ENCODE peak calls at places on chromosomes 13 and 19, in eight cellular contexts. One of them, this sample, is unnamed.

GRCh38 chr13:113794086-113794485 is 35.1 kb downstream of the TMEM255B start:
- DNase-seq in cardiac muscle cell: no peak
- DNase-seq in bronchial epithelial cell: no peak
- DNase-seq in GM23338: no peak
- DNase-seq in GM12865: no peak
- DNase-seq in heart right ventricle: no peak
- DNase-seq in upper lobe of left lung: no peak
- DNase-seq in B cell: no peak
- DNase-seq in this sample: no peak

GRCh38 chr19:34475026-34475974 is 6.3 kb upstream of the WTIP start:
- DNase-seq in bronchial epithelial cell: peak
- DNase-seq in GM23338: no peak
- DNase-seq in upper lobe of left lung: no peak
- DNase-seq in GM12865: no peak
- DNase-seq in cardiac muscle cell: peak
- DNase-seq in heart right ventricle: no peak
- DNase-seq in B cell: no peak
- DNase-seq in this sample: no peak

GRCh38 chr13:42137856-42138537 is 89.5 kb downstream of the DGKH start:
- DNase-seq in heart right ventricle: no peak
- DNase-seq in GM12865: peak
- DNase-seq in GM23338: no peak
- DNase-seq in cardiac muscle cell: peak
- DNase-seq in B cell: no peak
- DNase-seq in bronchial epithelial cell: peak
- DNase-seq in upper lobe of left lung: no peak
- DNase-seq in this sample: no peak

GRCh38 chr19:33673996-33674395 is 52.2 kb downstream of the CHST8 start:
- DNase-seq in bronchial epithelial cell: no peak
- DNase-seq in B cell: no peak
- DNase-seq in upper lobe of left lung: no peak
- DNase-seq in GM12865: no peak
- DNase-seq in heart right ventricle: no peak
- DNase-seq in GM23338: no peak
- DNase-seq in cardiac muscle cell: no peak
- DNase-seq in this sample: no peak

GRCh38 chr19:33878912-33879810 is 82.5 kb downstream of the KCTD15 start:
- DNase-seq in B cell: no peak
- DNase-seq in upper lobe of left lung: no peak
- DNase-seq in cardiac muscle cell: no peak
- DNase-seq in GM12865: peak
- DNase-seq in heart right ventricle: no peak
- DNase-seq in bronchial epithelial cell: no peak
- DNase-seq in GM23338: no peak
- DNase-seq in this sample: no peak

GRCh38 chr19:19937403-19937802 is 36.7 kb downstream of the ZNF93 start:
- DNase-seq in cardiac muscle cell: no peak
- DNase-seq in bronchial epithelial cell: no peak
- DNase-seq in heart right ventricle: no peak
- DNase-seq in GM23338: no peak
- DNase-seq in B cell: no peak
- DNase-seq in GM12865: no peak
- DNase-seq in upper lobe of left lung: no peak
- DNase-seq in this sample: no peak

GRCh38 chr13:50014404-50014803 is 840 bp upstream of the KCNRG start:
- DNase-seq in upper lobe of left lung: no peak
- DNase-seq in cardiac muscle cell: no peak
- DNase-seq in GM23338: no peak
- DNase-seq in GM12865: no peak
- DNase-seq in bronchial epithelial cell: no peak
- DNase-seq in B cell: no peak
- DNase-seq in heart right ventricle: no peak
- DNase-seq in this sample: no peak

GRCh38 chr13:96982672-96983071 is 11.6 kb downstream of the OXGR1 start:
- DNase-seq in cardiac muscle cell: peak
- DNase-seq in heart right ventricle: no peak
- DNase-seq in bronchial epithelial cell: peak
- DNase-seq in GM12865: no peak
- DNase-seq in upper lobe of left lung: no peak
- DNase-seq in GM23338: no peak
- DNase-seq in B cell: no peak
- DNase-seq in this sample: no peak

GRCh38 chr19:42075364-42075615 is 676 bp upstream of the ZNF574 start:
- DNase-seq in B cell: no peak
- DNase-seq in GM23338: no peak
- DNase-seq in cardiac muscle cell: no peak
- DNase-seq in bronchial epithelial cell: peak
- DNase-seq in heart right ventricle: no peak
- DNase-seq in upper lobe of left lung: no peak
- DNase-seq in GM12865: no peak
- DNase-seq in this sample: no peak

GRCh38 chr13:27211771-27212364 is 39.5 kb upstream of the RPL21 start:
- DNase-seq in heart right ventricle: no peak
- DNase-seq in upper lobe of left lung: no peak
- DNase-seq in GM23338: no peak
- DNase-seq in cardiac muscle cell: peak
- DNase-seq in bronchial epithelial cell: peak
- DNase-seq in GM12865: no peak
- DNase-seq in B cell: no peak
- DNase-seq in this sample: no peak

GRCh38 chr19:17244618-17245534 is 843 bp downstream of the NR2F6 start:
- DNase-seq in bronchial epithelial cell: no peak
- DNase-seq in GM23338: peak
- DNase-seq in cardiac muscle cell: no peak
- DNase-seq in heart right ventricle: peak
- DNase-seq in GM12865: no peak
- DNase-seq in upper lobe of left lung: no peak
- DNase-seq in B cell: no peak
- DNase-seq in this sample: no peak

GRCh38 chr19:17209126-17210036 is 5.8 kb upstream of the USE1 start:
- DNase-seq in GM23338: peak
- DNase-seq in bronchial epithelial cell: peak
- DNase-seq in heart right ventricle: no peak
- DNase-seq in GM12865: peak
- DNase-seq in upper lobe of left lung: no peak
- DNase-seq in cardiac muscle cell: peak
- DNase-seq in B cell: no peak
- DNase-seq in this sample: peak

GRCh38 chr19:13872695-13873389 is 4.1 kb upstream of the NANOS3 start:
- DNase-seq in GM12865: no peak
- DNase-seq in upper lobe of left lung: no peak
- DNase-seq in cardiac muscle cell: no peak
- DNase-seq in B cell: no peak
- DNase-seq in bronchial epithelial cell: no peak
- DNase-seq in GM23338: peak
- DNase-seq in heart right ventricle: peak
- DNase-seq in this sample: peak
- TF ChIP-seq CTCF in GM12865: no peak
- TF ChIP-seq CTCF in upper lobe of left lung: no peak
- TF ChIP-seq CTCF in cardiac muscle cell: peak
- TF ChIP-seq CTCF in B cell: no peak
- TF ChIP-seq CTCF in bronchial epithelial cell: peak
- TF ChIP-seq CTCF in GM23338: peak
- TF ChIP-seq CTCF in heart right ventricle: no peak
- TF ChIP-seq CTCF in this sample: peak

DNA sequence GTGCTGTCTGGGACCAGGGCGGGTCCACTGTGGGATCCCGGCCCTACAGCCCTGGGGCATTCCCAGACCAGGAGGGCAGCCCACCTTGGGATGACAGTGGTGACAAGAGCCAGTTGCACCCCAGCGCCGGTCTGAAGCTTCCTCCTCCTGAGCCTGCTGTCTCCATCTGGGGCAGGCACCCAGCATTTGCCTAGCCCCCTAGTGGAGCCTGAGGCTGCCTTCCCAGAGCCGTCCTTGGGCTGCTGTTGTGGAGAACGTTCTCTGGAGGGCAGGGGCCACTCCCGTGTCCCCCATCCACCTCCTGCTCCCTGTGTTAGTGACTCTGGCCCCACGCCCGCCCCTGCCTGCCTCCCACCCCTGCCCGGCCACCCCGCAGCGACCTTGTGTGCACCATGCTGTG is 148.5 kb downstream of the KDM4B start:
- DNase-seq in cardiac muscle cell: no peak
- DNase-seq in B cell: no peak
- DNase-seq in upper lobe of left lung: no peak
- DNase-seq in heart right ventricle: no peak
- DNase-seq in GM12865: no peak
- DNase-seq in GM23338: no peak
- DNase-seq in bronchial epithelial cell: no peak
- DNase-seq in this sample: no peak
- TF ChIP-seq CTCF in cardiac muscle cell: no peak
- TF ChIP-seq CTCF in B cell: no peak
- TF ChIP-seq CTCF in upper lobe of left lung: no peak
- TF ChIP-seq CTCF in heart right ventricle: no peak
- TF ChIP-seq CTCF in GM12865: no peak
- TF ChIP-seq CTCF in GM23338: peak
- TF ChIP-seq CTCF in bronchial epithelial cell: no peak
- TF ChIP-seq CTCF in this sample: no peak

DNA sequence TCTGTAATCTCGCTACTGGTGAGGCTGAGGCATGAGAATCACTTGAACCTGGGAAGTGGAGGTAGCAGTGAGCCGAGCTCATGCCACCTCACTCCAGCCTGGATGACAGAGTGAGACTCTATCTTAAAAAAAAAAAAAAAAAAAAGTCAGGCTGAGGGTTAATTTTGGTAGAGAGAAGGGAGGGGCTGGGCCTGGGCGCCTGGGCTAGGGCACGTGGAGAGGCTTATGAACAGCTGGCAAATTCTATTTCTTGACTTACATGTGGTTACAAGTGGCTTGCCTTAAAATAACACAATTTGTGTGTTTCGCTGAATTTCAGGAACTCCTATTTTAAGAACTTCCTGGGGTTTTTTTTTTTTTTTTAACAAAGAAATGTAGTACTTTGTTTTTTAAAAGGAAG is 47.6 kb upstream of the MAP3K10 start:
- DNase-seq in GM23338: peak
- DNase-seq in bronchial epithelial cell: no peak
- DNase-seq in upper lobe of left lung: no peak
- DNase-seq in heart right ventricle: peak
- DNase-seq in B cell: no peak
- DNase-seq in cardiac muscle cell: no peak
- DNase-seq in GM12865: peak
- DNase-seq in this sample: peak
- TF ChIP-seq CTCF in GM23338: no peak
- TF ChIP-seq CTCF in bronchial epithelial cell: no peak
- TF ChIP-seq CTCF in upper lobe of left lung: no peak
- TF ChIP-seq CTCF in heart right ventricle: no peak
- TF ChIP-seq CTCF in B cell: no peak
- TF ChIP-seq CTCF in cardiac muscle cell: no peak
- TF ChIP-seq CTCF in GM12865: no peak
- TF ChIP-seq CTCF in this sample: no peak

DNA sequence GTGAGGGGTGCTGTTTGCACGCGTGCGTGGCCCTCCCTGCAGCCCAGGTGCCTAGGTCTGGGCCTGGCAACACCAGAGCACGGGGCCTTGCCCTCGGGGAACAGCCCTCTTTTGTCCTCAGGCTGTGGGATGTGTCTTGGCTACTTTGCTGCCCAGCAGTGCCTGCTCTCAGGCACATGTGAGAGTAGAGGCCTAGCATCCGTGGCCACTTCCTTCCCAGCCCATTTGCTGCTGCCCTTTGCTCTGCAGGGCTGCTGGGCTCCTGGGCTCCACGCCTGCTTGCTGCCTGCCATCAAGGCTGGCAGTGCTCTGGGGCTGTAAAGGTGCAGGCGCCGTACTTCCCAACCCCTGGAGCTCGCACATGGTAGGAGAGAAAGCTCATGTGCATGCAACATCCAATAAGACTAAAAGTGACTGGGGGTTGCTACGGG is 46.6 kb downstream of the CAPN12 start:
- DNase-seq in GM23338: no peak
- DNase-seq in heart right ventricle: no peak
- DNase-seq in cardiac muscle cell: no peak
- DNase-seq in bronchial epithelial cell: no peak
- DNase-seq in B cell: no peak
- DNase-seq in upper lobe of left lung: no peak
- DNase-seq in GM12865: no peak
- DNase-seq in this sample: no peak
- TF ChIP-seq CTCF in GM23338: no peak
- TF ChIP-seq CTCF in heart right ventricle: no peak
- TF ChIP-seq CTCF in cardiac muscle cell: no peak
- TF ChIP-seq CTCF in bronchial epithelial cell: no peak
- TF ChIP-seq CTCF in B cell: no peak
- TF ChIP-seq CTCF in upper lobe of left lung: no peak
- TF ChIP-seq CTCF in GM12865: no peak
- TF ChIP-seq CTCF in this sample: no peak

GRCh38 chr13:46317120-46317519 is 69.9 kb downstream of the RUBCNL start:
- DNase-seq in cardiac muscle cell: peak
- DNase-seq in GM12865: no peak
- DNase-seq in GM23338: no peak
- DNase-seq in bronchial epithelial cell: no peak
- DNase-seq in upper lobe of left lung: no peak
- DNase-seq in heart right ventricle: no peak
- DNase-seq in B cell: no peak
- DNase-seq in this sample: no peak
- TF ChIP-seq CTCF in cardiac muscle cell: peak
- TF ChIP-seq CTCF in GM12865: no peak
- TF ChIP-seq CTCF in GM23338: no peak
- TF ChIP-seq CTCF in bronchial epithelial cell: no peak
- TF ChIP-seq CTCF in upper lobe of left lung: no peak
- TF ChIP-seq CTCF in heart right ventricle: no peak
- TF ChIP-seq CTCF in B cell: no peak
- TF ChIP-seq CTCF in this sample: no peak

DNA sequence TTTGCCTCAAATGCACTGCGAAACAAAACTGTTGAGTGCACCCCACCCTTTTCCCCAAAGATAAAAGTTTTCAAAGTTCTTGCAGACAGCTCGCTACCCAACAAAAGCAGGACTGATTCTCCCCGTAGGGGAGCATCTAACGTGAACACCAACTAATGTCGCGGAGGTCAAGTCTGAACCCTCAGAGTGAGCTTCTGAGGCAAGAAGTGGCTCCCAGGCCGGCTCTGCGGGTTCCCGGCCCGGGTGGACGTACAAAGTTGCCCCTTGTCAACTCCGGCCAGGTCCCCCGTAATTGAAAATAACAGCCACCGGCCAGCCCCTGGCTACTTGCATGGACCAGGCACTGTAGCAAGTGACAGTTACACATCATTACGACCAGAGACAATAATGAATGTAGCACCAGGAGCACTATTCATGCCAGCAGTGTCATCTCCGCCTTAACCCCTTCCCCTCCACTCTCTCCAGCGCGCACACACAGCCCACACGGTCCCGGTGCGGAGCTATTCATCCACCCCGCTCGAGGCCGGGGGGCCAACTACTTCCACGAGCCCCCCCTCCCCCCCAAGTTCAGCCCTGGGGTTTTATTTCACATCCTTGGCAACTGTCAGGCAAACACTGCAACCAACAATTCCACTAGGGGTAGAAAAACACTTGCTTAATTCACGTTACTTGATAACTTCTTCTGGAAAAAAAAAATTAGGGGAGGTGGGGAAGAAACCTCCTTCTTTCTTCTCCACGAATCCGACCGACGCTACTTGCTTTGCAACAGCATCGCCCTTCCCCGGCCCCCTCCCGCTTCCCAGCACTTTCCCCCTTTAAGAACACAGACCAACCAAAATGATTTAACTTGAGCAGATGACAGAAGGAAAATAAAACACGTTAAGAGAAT is 1.2 kb downstream of the KLF12 start:
- DNase-seq in upper lobe of left lung: peak
- DNase-seq in GM23338: peak
- DNase-seq in GM12865: peak
- DNase-seq in B cell: no peak
- DNase-seq in cardiac muscle cell: peak
- DNase-seq in heart right ventricle: peak
- DNase-seq in bronchial epithelial cell: peak
- DNase-seq in this sample: peak
- TF ChIP-seq CTCF in upper lobe of left lung: no peak
- TF ChIP-seq CTCF in GM23338: no peak
- TF ChIP-seq CTCF in GM12865: no peak
- TF ChIP-seq CTCF in B cell: no peak
- TF ChIP-seq CTCF in cardiac muscle cell: no peak
- TF ChIP-seq CTCF in heart right ventricle: no peak
- TF ChIP-seq CTCF in bronchial epithelial cell: no peak
- TF ChIP-seq CTCF in this sample: no peak

This sample was measured in GM13976.